ENCODE peak calls at places on chromosome 15, in ten cellular contexts. Y is neural crest cell, S is MV-4-11, X is T-helper 2 cell, R is DMS53, E is NCI-H1048, A is Caki2, B is chondrocyte, D is fibroblast of lung, M is choroid plexus epithelial cell. P is an unnamed sample.

GRCh38 chr15:75049392-75049791 is 26.0 kb downstream of the PPCDC start:
- DNase-seq in Y (no peak), S (no peak), X (no peak), R (no peak), E (no peak), A (no peak), B (peak; percentile 52), D (peak; percentile 86), M (no peak), P (no peak)

GRCh38 chr15:74781673-74782595 is at the start of gene CSK:
- DNase-seq in Y (peak; percentile 69), S (peak; percentile 61), X (peak; percentile 76), R (peak; percentile 80), E (peak; percentile 50), A (peak; percentile 22), B (no peak), D (peak; percentile 61), M (peak; percentile 70), P (peak; percentile 73)

GRCh38 chr15:85337398-85338074 is 42.9 kb upstream of the AKAP13 start:
- DNase-seq in Y (no peak), S (no peak), X (no peak), R (no peak), E (no peak), A (no peak), B (no peak), D (no peak), M (no peak), P (no peak)

GRCh38 chr15:69232144-69232543 is 66.6 kb upstream of the PAQR5 start:
- DNase-seq in Y (no peak), S (no peak), X (no peak), R (no peak), E (no peak), A (no peak), B (no peak), D (peak; percentile 15), M (no peak), P (no peak)

GRCh38 chr15:52257734-52258062 is 37.9 kb downstream of the MYO5C start:
- DNase-seq in Y (no peak), S (no peak), X (no peak), R (no peak), E (no peak), A (no peak), B (no peak), D (no peak), M (peak; percentile 57), P (no peak)

GRCh38 chr15:52098328-52098727 is 14.2 kb downstream of the BCL2L10 start:
- DNase-seq in Y (no peak), S (peak; percentile 92), X (no peak), R (no peak), E (no peak), A (no peak), B (no peak), D (peak; percentile 70), M (peak; percentile 63), P (no peak)

GRCh38 chr15:90482124-90483011 is 47.4 kb upstream of the CRTC3 start:
- DNase-seq in Y (peak; percentile 39), S (peak; percentile 36), X (peak; percentile 20), R (peak; percentile 72), E (no peak), A (peak; percentile 48), B (no peak), D (peak; percentile 74), M (peak; percentile 82), P (no peak)

GRCh38 chr15:58873267-58873666 is 60.2 kb downstream of the SLTM start:
- DNase-seq in Y (no peak), S (peak; percentile 52), X (no peak), R (no peak), E (no peak), A (no peak), B (no peak), D (peak; percentile 24), M (peak; percentile 28), P (no peak)

GRCh38 chr15:74433592-74434259 is at the start of gene SEMA7A:
- DNase-seq in Y (peak; percentile 69), S (peak; percentile 84), X (peak; percentile 54), R (peak; percentile 86), E (peak; percentile 21), A (peak; percentile 78), B (no peak), D (peak; percentile 71), M (peak; percentile 57), P (peak; percentile 67)

GRCh38 chr15:40002295-40002694 is 36.7 kb downstream of the SRP14 start:
- DNase-seq in Y (no peak), S (no peak), X (no peak), R (peak; percentile 90), E (peak; percentile 4), A (peak; percentile 71), B (no peak), D (peak; percentile 16), M (peak; percentile 80), P (no peak)

GRCh38 chr15:85000189-85000864 is 18.7 kb downstream of the PDE8A start:
- DNase-seq in Y (no peak), S (no peak), X (no peak), R (no peak), E (no peak), A (no peak), B (no peak), D (peak; percentile 73), M (peak; percentile 91), P (no peak)

GRCh38 chr15:66941791-66942190 is 123.6 kb upstream of the SMAD3 start:
- DNase-seq in Y (no peak), S (peak; percentile 61), X (no peak), R (no peak), E (no peak), A (no peak), B (no peak), D (no peak), M (no peak), P (no peak)

GRCh38 chr15:92082217-92082843 is 228.8 kb downstream of the SLCO3A1 start:
- DNase-seq in Y (peak; percentile 76), S (peak; percentile 65), X (no peak), R (peak; percentile 69), E (no peak), A (peak; percentile 64), B (no peak), D (peak; percentile 80), M (peak; percentile 68), P (peak; percentile 14)

GRCh38 chr15:57421540-57421939 is 45.2 kb downstream of the CGNL1 start:
- DNase-seq in Y (no peak), S (peak; percentile 36), X (no peak), R (peak; percentile 2), E (no peak), A (no peak), B (no peak), D (no peak), M (no peak), P (no peak)

GRCh38 chr15:42035362-42035761 is 14.5 kb upstream of the PLA2G4E start:
- DNase-seq in Y (no peak), S (peak; percentile 32), X (no peak), R (peak; percentile 26), E (no peak), A (peak; percentile 19), B (no peak), D (no peak), M (peak; percentile 31), P (no peak)

GRCh38 chr15:100721758-100722550 is 119.6 kb downstream of the ASB7 start:
- DNase-seq in Y (no peak), S (peak; percentile 95), X (no peak), R (peak; percentile 99), E (no peak), A (peak; percentile 98), B (no peak), D (peak; percentile 99), M (peak; percentile 99), P (no peak)

GRCh38 chr15:45794768-45795486 is 160.1 kb downstream of the SQOR start:
- DNase-seq in Y (no peak), S (no peak), X (no peak), R (peak; percentile 91), E (no peak), A (no peak), B (no peak), D (no peak), M (no peak), P (no peak)

GRCh38 chr15:28944696-28945300 is 59.0 kb downstream of the APBA2 start:
- DNase-seq in Y (no peak), S (no peak), X (no peak), R (no peak), E (no peak), A (no peak), B (no peak), D (no peak), M (no peak), P (no peak)

GRCh38 chr15:29101491-29101890 is 168.1 kb downstream of the NSMCE3 start:
- DNase-seq in Y (no peak), S (no peak), X (no peak), R (no peak), E (no peak), A (no peak), B (peak; percentile 77), D (no peak), M (no peak), P (no peak)

GRCh38 chr15:31433574-31433973 is 106.9 kb downstream of the KLF13 start:
- DNase-seq in Y (no peak), S (no peak), X (no peak), R (no peak), E (no peak), A (no peak), B (no peak), D (no peak), M (no peak), P (no peak)